ENCODE peak calls at places on chromosome 3, in eight cellular contexts. One of them, this sample, is unnamed.

GRCh38 chr3:132290833-132291232 is 26.4 kb upstream of the ACP3 start:
- DNase-seq in heart right ventricle: no peak
- DNase-seq in sigmoid colon: no peak
- DNase-seq in uterus: no peak
- DNase-seq in MM.1S: no peak
- DNase-seq in PC-3: peak; percentile 6
- DNase-seq in HepG2: no peak
- DNase-seq in psoas muscle: no peak
- DNase-seq in this sample: no peak

GRCh38 chr3:42979044-42979962 is at the start of gene GASK1A:
- DNase-seq in heart right ventricle: peak; percentile 19
- DNase-seq in sigmoid colon: peak; percentile 85
- DNase-seq in uterus: peak; percentile 70
- DNase-seq in MM.1S: peak; percentile 6
- DNase-seq in PC-3: peak; percentile 53
- DNase-seq in HepG2: no peak
- DNase-seq in psoas muscle: peak; percentile 78
- DNase-seq in this sample: peak; percentile 35

GRCh38 chr3:105359098-105359762 is 7.5 kb upstream of the ALCAM start:
- DNase-seq in heart right ventricle: no peak
- DNase-seq in sigmoid colon: no peak
- DNase-seq in uterus: no peak
- DNase-seq in MM.1S: no peak
- DNase-seq in PC-3: peak; percentile 67
- DNase-seq in HepG2: no peak
- DNase-seq in psoas muscle: no peak
- DNase-seq in this sample: no peak

GRCh38 chr3:10248184-10248983 is at the start of gene TATDN2:
- DNase-seq in heart right ventricle: peak; percentile 97
- DNase-seq in sigmoid colon: peak; percentile 99
- DNase-seq in uterus: peak; percentile 98
- DNase-seq in MM.1S: peak; percentile 100
- DNase-seq in PC-3: peak; percentile 98
- DNase-seq in HepG2: peak; percentile 95
- DNase-seq in psoas muscle: peak; percentile 98
- DNase-seq in this sample: peak; percentile 94

GRCh38 chr3:177595789-177596188 is 398.5 kb upstream of the TBL1XR1 start:
- DNase-seq in heart right ventricle: no peak
- DNase-seq in sigmoid colon: no peak
- DNase-seq in uterus: no peak
- DNase-seq in MM.1S: no peak
- DNase-seq in PC-3: no peak
- DNase-seq in HepG2: no peak
- DNase-seq in psoas muscle: no peak
- DNase-seq in this sample: no peak

GRCh38 chr3:50550079-50550736 is 17.3 kb downstream of the C3orf18 start:
- DNase-seq in heart right ventricle: peak; percentile 54
- DNase-seq in sigmoid colon: no peak
- DNase-seq in uterus: peak; percentile 46
- DNase-seq in MM.1S: peak; percentile 29
- DNase-seq in PC-3: peak; percentile 71
- DNase-seq in HepG2: peak; percentile 36
- DNase-seq in psoas muscle: peak; percentile 68
- DNase-seq in this sample: peak; percentile 76

GRCh38 chr3:195587824-195588223 is 4.1 kb upstream of the APOD start:
- DNase-seq in heart right ventricle: no peak
- DNase-seq in sigmoid colon: no peak
- DNase-seq in uterus: no peak
- DNase-seq in MM.1S: no peak
- DNase-seq in PC-3: no peak
- DNase-seq in HepG2: no peak
- DNase-seq in psoas muscle: no peak
- DNase-seq in this sample: no peak

GRCh38 chr3:83934208-83935150 is 1024.3 kb upstream of the CADM2 start:
- DNase-seq in heart right ventricle: no peak
- DNase-seq in sigmoid colon: no peak
- DNase-seq in uterus: no peak
- DNase-seq in MM.1S: peak; percentile 76
- DNase-seq in PC-3: peak; percentile 96
- DNase-seq in HepG2: peak; percentile 4
- DNase-seq in psoas muscle: no peak
- DNase-seq in this sample: peak; percentile 8

GRCh38 chr3:143083781-143084180 is 35.8 kb upstream of the CHST2 start:
- DNase-seq in heart right ventricle: no peak
- DNase-seq in sigmoid colon: no peak
- DNase-seq in uterus: no peak
- DNase-seq in MM.1S: no peak
- DNase-seq in PC-3: no peak
- DNase-seq in HepG2: no peak
- DNase-seq in psoas muscle: no peak
- DNase-seq in this sample: no peak

GRCh38 chr3:70754314-70754713 is 441.9 kb upstream of the MDFIC2 start:
- DNase-seq in heart right ventricle: no peak
- DNase-seq in sigmoid colon: no peak
- DNase-seq in uterus: no peak
- DNase-seq in MM.1S: no peak
- DNase-seq in PC-3: no peak
- DNase-seq in HepG2: no peak
- DNase-seq in psoas muscle: no peak
- DNase-seq in this sample: no peak

GRCh38 chr3:14373753-14374376 is 28.5 kb upstream of the SLC6A6 start:
- DNase-seq in heart right ventricle: no peak
- DNase-seq in sigmoid colon: no peak
- DNase-seq in uterus: no peak
- DNase-seq in MM.1S: no peak
- DNase-seq in PC-3: no peak
- DNase-seq in HepG2: no peak
- DNase-seq in psoas muscle: no peak
- DNase-seq in this sample: no peak

GRCh38 chr3:14376348-14377043 is 25.9 kb upstream of the SLC6A6 start:
- DNase-seq in heart right ventricle: no peak
- DNase-seq in sigmoid colon: no peak
- DNase-seq in uterus: no peak
- DNase-seq in MM.1S: no peak
- DNase-seq in PC-3: no peak
- DNase-seq in HepG2: no peak
- DNase-seq in psoas muscle: no peak
- DNase-seq in this sample: peak; percentile 73

GRCh38 chr3:14374444-14374883 is 27.9 kb upstream of the SLC6A6 start:
- DNase-seq in heart right ventricle: peak; percentile 60
- DNase-seq in sigmoid colon: no peak
- DNase-seq in uterus: no peak
- DNase-seq in MM.1S: no peak
- DNase-seq in PC-3: no peak
- DNase-seq in HepG2: no peak
- DNase-seq in psoas muscle: peak; percentile 76
- DNase-seq in this sample: peak; percentile 56

GRCh38 chr3:14377044-14377837 is 25.2 kb upstream of the SLC6A6 start:
- DNase-seq in heart right ventricle: no peak
- DNase-seq in sigmoid colon: no peak
- DNase-seq in uterus: no peak
- DNase-seq in MM.1S: no peak
- DNase-seq in PC-3: no peak
- DNase-seq in HepG2: no peak
- DNase-seq in psoas muscle: no peak
- DNase-seq in this sample: no peak

GRCh38 chr3:14375192-14375591 is 27.2 kb upstream of the SLC6A6 start:
- DNase-seq in heart right ventricle: no peak
- DNase-seq in sigmoid colon: no peak
- DNase-seq in uterus: no peak
- DNase-seq in MM.1S: no peak
- DNase-seq in PC-3: no peak
- DNase-seq in HepG2: no peak
- DNase-seq in psoas muscle: no peak
- DNase-seq in this sample: peak; percentile 64
- TF ChIP-seq CTCF in heart right ventricle: no peak
- TF ChIP-seq CTCF in sigmoid colon: no peak
- TF ChIP-seq CTCF in uterus: no peak
- TF ChIP-seq CTCF in MM.1S: no peak
- TF ChIP-seq CTCF in PC-3: no peak
- TF ChIP-seq CTCF in HepG2: no peak
- TF ChIP-seq CTCF in psoas muscle: peak; percentile 4
- TF ChIP-seq CTCF in this sample: no peak

DNA sequence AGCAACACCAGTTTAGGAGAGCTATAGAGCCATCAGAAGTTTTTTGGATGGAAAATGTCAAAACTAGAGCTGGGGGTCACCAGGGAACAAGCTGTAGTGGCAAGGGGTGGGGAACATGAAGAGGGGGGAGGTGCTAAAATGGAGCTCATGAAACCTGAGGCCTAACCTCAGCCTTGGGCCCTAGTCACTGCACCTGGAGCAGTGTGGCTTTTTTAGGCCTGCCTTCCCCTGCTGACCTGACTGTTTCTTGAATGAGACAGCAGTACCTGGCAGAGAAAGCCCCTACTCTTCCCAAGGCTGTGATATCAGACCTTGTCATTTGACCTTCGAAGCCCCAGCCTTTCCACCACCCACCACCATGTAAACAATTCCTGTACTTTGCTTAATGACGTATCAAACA is 383.5 kb downstream of the EPHB1 start:
- DNase-seq in heart right ventricle: no peak
- DNase-seq in sigmoid colon: no peak
- DNase-seq in uterus: no peak
- DNase-seq in MM.1S: peak; percentile 71
- DNase-seq in PC-3: no peak
- DNase-seq in HepG2: no peak
- DNase-seq in psoas muscle: no peak
- DNase-seq in this sample: no peak
- H3K27ac ChIP-seq in heart right ventricle: no peak overlapping the region
- H3K27ac ChIP-seq in sigmoid colon: no peak overlapping the region
- H3K27ac ChIP-seq in uterus: no peak overlapping the region
- H3K27ac ChIP-seq in MM.1S: no peak overlapping the region
- H3K27ac ChIP-seq in PC-3: no peak overlapping the region
- H3K27ac ChIP-seq in HepG2: no peak overlapping the region
- H3K27ac ChIP-seq in psoas muscle: no peak overlapping the region
- H3K27ac ChIP-seq in this sample: no peak overlapping the region

GRCh38 chr3:150763841-150764483 is 993 bp upstream of the SIAH2 start:
- DNase-seq in heart right ventricle: peak; percentile 60
- DNase-seq in sigmoid colon: peak; percentile 87
- DNase-seq in uterus: peak; percentile 68
- DNase-seq in MM.1S: peak; percentile 73
- DNase-seq in PC-3: peak; percentile 63
- DNase-seq in HepG2: peak; percentile 66
- DNase-seq in psoas muscle: peak; percentile 80
- DNase-seq in this sample: no peak

GRCh38 chr3:150765949-150766720 is 3.2 kb upstream of the SIAH2 start:
- DNase-seq in heart right ventricle: no peak
- DNase-seq in sigmoid colon: no peak
- DNase-seq in uterus: no peak
- DNase-seq in MM.1S: peak; percentile 89
- DNase-seq in PC-3: peak; percentile 58
- DNase-seq in HepG2: peak; percentile 97
- DNase-seq in psoas muscle: no peak
- DNase-seq in this sample: no peak

GRCh38 chr3:150763122-150763840 is at the start of gene SIAH2:
- DNase-seq in heart right ventricle: peak; percentile 92
- DNase-seq in sigmoid colon: peak; percentile 96
- DNase-seq in uterus: peak; percentile 91
- DNase-seq in MM.1S: peak; percentile 96
- DNase-seq in PC-3: peak; percentile 96
- DNase-seq in HepG2: peak; percentile 92
- DNase-seq in psoas muscle: peak; percentile 95
- DNase-seq in this sample: peak; percentile 22

GRCh38 chr3:150766742-150767141 is 3.8 kb upstream of the SIAH2 start:
- DNase-seq in heart right ventricle: no peak
- DNase-seq in sigmoid colon: no peak
- DNase-seq in uterus: no peak
- DNase-seq in MM.1S: no peak
- DNase-seq in PC-3: no peak
- DNase-seq in HepG2: no peak
- DNase-seq in psoas muscle: no peak
- DNase-seq in this sample: no peak

GRCh38 chr3:150764607-150765366 is 1.8 kb upstream of the SIAH2 start:
- DNase-seq in heart right ventricle: no peak
- DNase-seq in sigmoid colon: no peak
- DNase-seq in uterus: no peak
- DNase-seq in MM.1S: peak; percentile 38
- DNase-seq in PC-3: no peak
- DNase-seq in HepG2: no peak
- DNase-seq in psoas muscle: no peak
- DNase-seq in this sample: no peak
- H3K4me3 ChIP-seq in heart right ventricle: no peak overlapping the region
- H3K4me3 ChIP-seq in sigmoid colon: no peak overlapping the region
- H3K4me3 ChIP-seq in uterus: no peak overlapping the region
- H3K4me3 ChIP-seq in MM.1S: peak overlapping the region; percentile 90
- H3K4me3 ChIP-seq in PC-3: peak overlapping the region; percentile 89
- H3K4me3 ChIP-seq in HepG2: peak overlapping the region; percentile 98
- H3K4me3 ChIP-seq in psoas muscle: peak overlapping the region; percentile 90
- H3K4me3 ChIP-seq in this sample: no peak overlapping the region

GRCh38 chr3:52043750-52044149 is 12.6 kb downstream of the DUSP7 start:
- DNase-seq in heart right ventricle: no peak
- DNase-seq in sigmoid colon: no peak
- DNase-seq in uterus: no peak
- DNase-seq in MM.1S: no peak
- DNase-seq in PC-3: no peak
- DNase-seq in HepG2: no peak
- DNase-seq in psoas muscle: no peak
- DNase-seq in this sample: peak; percentile 94

GRCh38 chr3:52039846-52040245 is 16.5 kb downstream of the DUSP7 start:
- DNase-seq in heart right ventricle: peak; percentile 91
- DNase-seq in sigmoid colon: peak; percentile 81
- DNase-seq in uterus: peak; percentile 63
- DNase-seq in MM.1S: no peak
- DNase-seq in PC-3: no peak
- DNase-seq in HepG2: peak; percentile 93
- DNase-seq in psoas muscle: peak; percentile 86
- DNase-seq in this sample: no peak

GRCh38 chr3:52039426-52039825 is 16.9 kb downstream of the DUSP7 start:
- DNase-seq in heart right ventricle: no peak
- DNase-seq in sigmoid colon: no peak
- DNase-seq in uterus: no peak
- DNase-seq in MM.1S: no peak
- DNase-seq in PC-3: no peak
- DNase-seq in HepG2: peak; percentile 35
- DNase-seq in psoas muscle: no peak
- DNase-seq in this sample: no peak

GRCh38 chr3:52040600-52040999 is 15.8 kb downstream of the DUSP7 start:
- DNase-seq in heart right ventricle: no peak
- DNase-seq in sigmoid colon: no peak
- DNase-seq in uterus: no peak
- DNase-seq in MM.1S: no peak
- DNase-seq in PC-3: no peak
- DNase-seq in HepG2: no peak
- DNase-seq in psoas muscle: no peak
- DNase-seq in this sample: no peak

DNA sequence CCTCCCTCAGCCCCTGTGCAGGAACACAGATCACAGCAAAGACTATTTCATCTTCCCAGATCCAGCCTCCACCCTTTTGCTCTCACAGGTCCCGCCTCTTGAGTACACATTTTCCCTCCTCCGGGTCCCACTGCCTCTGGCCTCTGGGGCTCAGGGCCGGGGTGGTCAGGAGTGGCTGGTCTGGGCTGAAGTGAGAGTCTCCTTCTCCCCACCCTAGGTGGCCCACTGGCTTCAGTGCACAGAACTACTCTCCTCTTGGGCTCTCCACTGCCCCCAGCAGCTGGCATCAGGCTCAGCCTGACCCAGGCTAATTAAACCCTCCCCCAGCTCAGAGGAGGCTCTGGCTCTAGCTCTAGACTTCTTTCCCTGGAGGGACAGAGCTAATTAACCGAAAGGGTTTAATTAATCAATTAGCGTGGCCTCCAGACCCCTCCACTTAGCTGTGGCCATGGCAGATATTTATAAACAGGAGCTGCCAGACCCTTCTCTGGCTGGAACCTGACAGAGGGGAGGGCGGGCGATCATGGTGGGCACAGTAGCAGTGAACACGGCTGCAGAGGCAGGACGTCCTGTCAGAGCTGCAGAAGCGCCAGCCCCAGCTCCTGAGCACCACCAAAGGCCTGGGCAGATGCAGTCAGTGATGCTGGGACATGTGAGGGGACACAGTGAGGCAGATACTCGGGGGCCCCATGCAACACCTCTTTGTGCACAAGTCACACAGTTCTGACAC is 15.1 kb downstream of the DUSP7 start:
- DNase-seq in heart right ventricle: no peak
- DNase-seq in sigmoid colon: no peak
- DNase-seq in uterus: no peak
- DNase-seq in MM.1S: no peak
- DNase-seq in PC-3: peak; percentile 21
- DNase-seq in HepG2: peak; percentile 38
- DNase-seq in psoas muscle: no peak
- DNase-seq in this sample: peak; percentile 69
- TF ChIP-seq CTCF in heart right ventricle: peak; percentile 22
- TF ChIP-seq CTCF in sigmoid colon: no peak
- TF ChIP-seq CTCF in uterus: no peak
- TF ChIP-seq CTCF in MM.1S: no peak
- TF ChIP-seq CTCF in PC-3: peak; percentile 42
- TF ChIP-seq CTCF in HepG2: peak; percentile 40
- TF ChIP-seq CTCF in psoas muscle: no peak
- TF ChIP-seq CTCF in this sample: peak; percentile 67

This sample was measured in WERI-Rb-1.